ENCODE peak calls at places on chromosomes 7 and 10, in five cellular contexts. O, C, K, F and B are unnamed samples.

GRCh38 chr10:103451091-103451801 is 924 bp downstream of the CALHM2 start:
- DNase-seq in C (no peak), F (no peak), K (no peak), O (peak), B (peak)

GRCh38 chr10:110163841-110164240 is 43.6 kb upstream of the MXI1 start:
- DNase-seq in O (no peak), K (no peak), C (no peak), F (no peak), B (no peak)

GRCh38 chr10:122306744-122307143 is 35.6 kb downstream of the BTBD16 start:
- DNase-seq in K (no peak), C (no peak), O (no peak), F (no peak), B (no peak)

GRCh38 chr10:115051216-115051615 is 41.9 kb upstream of the ATRNL1 start:
- DNase-seq in C (no peak), O (no peak), K (no peak), F (no peak), B (no peak)

GRCh38 chr10:95214793-95215192 is 20.8 kb downstream of the ACSM6 start:
- DNase-seq in F (no peak), O (peak), K (no peak), C (no peak), B (peak)

GRCh38 chr7:148334959-148335577 is 255.5 kb upstream of the C7orf33 start:
- DNase-seq in C (no peak), F (no peak), K (no peak), O (no peak), B (peak)

GRCh38 chr10:3886191-3886590 is 101.2 kb upstream of the KLF6 start:
- DNase-seq in F (no peak), K (no peak), O (no peak), C (no peak), B (peak)

GRCh38 chr10:96153065-96153464 is 23.0 kb downstream of the ZNF518A start:
- DNase-seq in O (no peak), F (no peak), C (no peak), K (no peak), B (no peak)

GRCh38 chr10:63767512-63767911 is 246.3 kb downstream of the REEP3 start:
- DNase-seq in K (no peak), F (no peak), O (peak), C (no peak), B (no peak)

GRCh38 chr10:11186330-11186729 is 168.7 kb downstream of the CELF2 start:
- DNase-seq in C (no peak), F (no peak), O (no peak), K (no peak), B (no peak)

GRCh38 chr7:13830604-13830915 is 158.9 kb downstream of the ETV1 start:
- DNase-seq in O (no peak), K (no peak), F (no peak), C (no peak), B (no peak)

GRCh38 chr10:18294633-18295032 is 154.4 kb downstream of the CACNB2 start:
- DNase-seq in K (no peak), F (no peak), C (no peak), O (no peak), B (no peak)

GRCh38 chr7:82481499-82482097 is 38.0 kb upstream of the CACNA2D1 start:
- DNase-seq in K (no peak), F (no peak), C (no peak), O (peak), B (peak)

GRCh38 chr10:129035052-129035805 is 431.8 kb upstream of the MGMT start:
- DNase-seq in C (no peak), O (no peak), F (no peak), K (no peak), B (no peak)

GRCh38 chr7:128887169-128888038 is 23.1 kb downstream of the KCP start:
- DNase-seq in F (no peak), K (no peak), O (no peak), C (no peak), B (no peak)

GRCh38 chr10:132876967-132877366 is 65.4 kb downstream of the CFAP46 start:
- DNase-seq in O (no peak), C (no peak), K (no peak), F (no peak), B (no peak)

GRCh38 chr10:114356786-114357588 is 47.3 kb downstream of the AFAP1L2 start:
- DNase-seq in F (no peak), C (no peak), O (no peak), K (no peak), B (peak)

GRCh38 chr10:99906470-99906869 is 103.3 kb downstream of the DNMBP start:
- DNase-seq in C (no peak), K (no peak), F (no peak), O (no peak), B (peak)

GRCh38 chr7:158821173-158822021 is 7.9 kb downstream of the ESYT2 start:
- DNase-seq in C (no peak), F (no peak), K (no peak), O (no peak), B (peak)

GRCh38 chr10:52864459-52865106 is 92.0 kb upstream of the MBL2 start:
- DNase-seq in K (no peak), C (peak), O (no peak), F (no peak), B (peak)

GRCh38 chr10:100600218-100600617 is 64.5 kb downstream of the HIF1AN start:
- DNase-seq in K (no peak), F (no peak), C (no peak), O (no peak), B (peak)

GRCh38 chr7:143257501-143257900 is 5.7 kb upstream of the GSTK1 start:
- DNase-seq in F (no peak), C (no peak), O (no peak), K (no peak), B (peak)

GRCh38 chr7:20330176-20330796 is 414 bp upstream of the ITGB8 start:
- DNase-seq in C (peak), O (peak), F (peak), K (peak), B (peak)